ENCODE peak calls at places on chromosomes 3 and 15, in five cellular contexts. One of them, this sample, is unnamed.

GRCh38 chr3:45819543-45819942 is 22.4 kb downstream of the LZTFL1 start:
- DNase-seq in thyroid gland: no peak
- DNase-seq in Karpas-422: no peak
- DNase-seq in PC-3: peak; percentile 59
- DNase-seq in heart left ventricle: no peak
- DNase-seq in this sample: no peak

GRCh38 chr3:134373278-134373941 is 837 bp downstream of the AMOTL2 start:
- DNase-seq in thyroid gland: peak; percentile 93
- DNase-seq in Karpas-422: no peak
- DNase-seq in PC-3: peak; percentile 82
- DNase-seq in heart left ventricle: peak; percentile 92
- DNase-seq in this sample: peak; percentile 78

GRCh38 chr3:141321109-141321497 is 47.2 kb upstream of the ZBTB38 start:
- DNase-seq in thyroid gland: no peak
- DNase-seq in Karpas-422: no peak
- DNase-seq in PC-3: peak; percentile 16
- DNase-seq in heart left ventricle: no peak
- DNase-seq in this sample: no peak

GRCh38 chr3:178325330-178325729 is 210.9 kb upstream of the KCNMB2 start:
- DNase-seq in thyroid gland: no peak
- DNase-seq in Karpas-422: no peak
- DNase-seq in PC-3: peak; percentile 61
- DNase-seq in heart left ventricle: no peak
- DNase-seq in this sample: no peak

GRCh38 chr3:196988241-196989029 is 19.8 kb upstream of the PIGZ start:
- DNase-seq in thyroid gland: no peak
- DNase-seq in Karpas-422: peak; percentile 82
- DNase-seq in PC-3: no peak
- DNase-seq in heart left ventricle: peak; percentile 22
- DNase-seq in this sample: no peak

GRCh38 chr3:12822725-12823373 is 18.5 kb downstream of the RPL32 start:
- DNase-seq in thyroid gland: no peak
- DNase-seq in Karpas-422: peak; percentile 75
- DNase-seq in PC-3: peak; percentile 73
- DNase-seq in heart left ventricle: no peak
- DNase-seq in this sample: no peak

GRCh38 chr3:51706021-51706485 is 815 bp upstream of the GRM2 start:
- DNase-seq in thyroid gland: no peak
- DNase-seq in Karpas-422: no peak
- DNase-seq in PC-3: no peak
- DNase-seq in heart left ventricle: peak; percentile 13
- DNase-seq in this sample: no peak

GRCh38 chr3:127396473-127396872 is 108.6 kb upstream of the PRR20G start:
- DNase-seq in thyroid gland: no peak
- DNase-seq in Karpas-422: no peak
- DNase-seq in PC-3: no peak
- DNase-seq in heart left ventricle: no peak
- DNase-seq in this sample: no peak

GRCh38 chr3:4290272-4290893 is 12.8 kb upstream of the SETMAR start:
- DNase-seq in thyroid gland: peak; percentile 31
- DNase-seq in Karpas-422: peak; percentile 78
- DNase-seq in PC-3: peak; percentile 74
- DNase-seq in heart left ventricle: no peak
- DNase-seq in this sample: no peak

GRCh38 chr15:81880833-81881232 is 165.0 kb downstream of the MEX3B start:
- DNase-seq in thyroid gland: no peak
- DNase-seq in Karpas-422: no peak
- DNase-seq in PC-3: no peak
- DNase-seq in heart left ventricle: no peak
- DNase-seq in this sample: no peak

GRCh38 chr15:91007266-91007665 is 12.9 kb upstream of the PRC1 start:
- DNase-seq in thyroid gland: no peak
- DNase-seq in Karpas-422: no peak
- DNase-seq in PC-3: no peak
- DNase-seq in heart left ventricle: no peak
- DNase-seq in this sample: no peak

GRCh38 chr3:27194494-27194893 is 174.7 kb downstream of the NEK10 start:
- DNase-seq in thyroid gland: no peak
- DNase-seq in Karpas-422: no peak
- DNase-seq in PC-3: no peak
- DNase-seq in heart left ventricle: no peak
- DNase-seq in this sample: no peak

GRCh38 chr3:8523041-8523440 is 21.4 kb downstream of the LMCD1 start:
- DNase-seq in thyroid gland: no peak
- DNase-seq in Karpas-422: no peak
- DNase-seq in PC-3: no peak
- DNase-seq in heart left ventricle: no peak
- DNase-seq in this sample: no peak

GRCh38 chr15:66603301-66604179 is 37.7 kb upstream of the LCTL start:
- DNase-seq in thyroid gland: peak; percentile 62
- DNase-seq in Karpas-422: peak; percentile 87
- DNase-seq in PC-3: peak; percentile 63
- DNase-seq in heart left ventricle: peak; percentile 65
- DNase-seq in this sample: peak; percentile 94

GRCh38 chr3:98329392-98330124 is 24.1 kb upstream of the OR5K4 start:
- DNase-seq in thyroid gland: peak; percentile 46
- DNase-seq in Karpas-422: peak; percentile 75
- DNase-seq in PC-3: peak; percentile 73
- DNase-seq in heart left ventricle: peak; percentile 21
- DNase-seq in this sample: no peak

GRCh38 chr15:66617137-66618090 is 51.6 kb upstream of the LCTL start:
- DNase-seq in thyroid gland: peak; percentile 42
- DNase-seq in Karpas-422: no peak
- DNase-seq in PC-3: peak; percentile 69
- DNase-seq in heart left ventricle: peak; percentile 79
- DNase-seq in this sample: peak; percentile 93

GRCh38 chr15:96362001-96362758 is 31.7 kb downstream of the NR2F2 start:
- DNase-seq in thyroid gland: no peak
- DNase-seq in Karpas-422: no peak
- DNase-seq in PC-3: no peak
- DNase-seq in heart left ventricle: no peak
- DNase-seq in this sample: no peak
- H3K4me3 ChIP-seq in thyroid gland: no peak overlapping the region
- H3K4me3 ChIP-seq in Karpas-422: no peak overlapping the region
- H3K4me3 ChIP-seq in PC-3: no peak overlapping the region
- H3K4me3 ChIP-seq in heart left ventricle: no peak overlapping the region
- H3K4me3 ChIP-seq in this sample: no peak overlapping the region

GRCh38 chr15:69357773-69358765 is 56.1 kb upstream of the KIF23 start:
- DNase-seq in thyroid gland: peak; percentile 44
- DNase-seq in Karpas-422: no peak
- DNase-seq in PC-3: no peak
- DNase-seq in heart left ventricle: no peak
- DNase-seq in this sample: no peak

GRCh38 chr15:69358850-69359249 is 55.3 kb upstream of the KIF23 start:
- DNase-seq in thyroid gland: no peak
- DNase-seq in Karpas-422: no peak
- DNase-seq in PC-3: no peak
- DNase-seq in heart left ventricle: no peak
- DNase-seq in this sample: no peak

GRCh38 chr15:69359724-69360123 is 54.4 kb upstream of the KIF23 start:
- DNase-seq in thyroid gland: peak; percentile 5
- DNase-seq in Karpas-422: no peak
- DNase-seq in PC-3: no peak
- DNase-seq in heart left ventricle: no peak
- DNase-seq in this sample: no peak
- H3K4me3 ChIP-seq in thyroid gland: no peak overlapping the region
- H3K4me3 ChIP-seq in Karpas-422: no peak overlapping the region
- H3K4me3 ChIP-seq in PC-3: no peak overlapping the region
- H3K4me3 ChIP-seq in heart left ventricle: no peak overlapping the region
- H3K4me3 ChIP-seq in this sample: no peak overlapping the region

DNA sequence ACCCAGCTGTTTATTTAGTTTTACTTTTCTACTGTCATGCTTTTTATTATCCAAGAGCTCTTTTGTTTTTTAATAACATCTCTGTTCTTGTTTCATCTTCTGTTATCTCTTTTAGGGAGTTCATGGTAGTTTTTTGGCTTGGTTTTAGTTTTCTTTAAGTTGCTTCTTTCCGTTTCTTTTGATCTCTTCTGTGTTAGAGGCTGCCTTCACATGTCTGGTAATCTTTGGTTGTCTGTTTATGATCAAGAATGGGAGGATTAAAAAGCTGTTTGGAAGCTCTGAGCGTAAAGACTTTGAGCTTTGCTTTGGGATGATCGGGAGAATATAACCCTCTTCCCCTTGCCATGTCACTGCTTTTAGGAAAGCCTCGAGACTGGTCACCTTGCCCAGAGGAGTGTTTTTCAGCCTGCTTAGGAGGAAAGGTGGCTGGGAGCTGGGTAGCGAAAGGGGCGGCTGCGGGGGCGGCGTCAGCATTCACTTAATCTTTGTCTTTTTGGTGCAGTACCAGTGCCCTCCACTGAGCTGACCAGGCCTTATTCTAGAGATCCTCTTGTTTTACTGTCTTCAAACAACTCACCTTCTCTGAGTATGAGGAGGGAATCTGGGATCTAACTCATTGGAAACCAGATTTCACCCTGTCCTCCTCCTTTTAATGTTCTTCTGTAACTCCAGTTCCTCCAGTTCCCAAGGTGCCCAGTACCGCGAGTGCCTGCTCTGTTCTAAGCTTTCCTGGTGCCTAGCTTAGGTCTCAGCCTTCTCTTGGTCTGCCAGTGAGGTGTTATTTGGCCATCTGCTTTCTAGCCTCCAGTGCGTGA is 15.5 kb downstream of the TATDN2 start:
- DNase-seq in thyroid gland: peak; percentile 46
- DNase-seq in Karpas-422: peak; percentile 62
- DNase-seq in PC-3: peak; percentile 56
- DNase-seq in heart left ventricle: no peak
- DNase-seq in this sample: no peak
- H3K4me3 ChIP-seq in thyroid gland: no peak overlapping the region
- H3K4me3 ChIP-seq in Karpas-422: no peak overlapping the region
- H3K4me3 ChIP-seq in PC-3: no peak overlapping the region
- H3K4me3 ChIP-seq in heart left ventricle: no peak overlapping the region
- H3K4me3 ChIP-seq in this sample: no peak overlapping the region

GRCh38 chr3:22617372-22617771 is 585.8 kb upstream of the UBE2E2 start:
- DNase-seq in thyroid gland: no peak
- DNase-seq in Karpas-422: no peak
- DNase-seq in PC-3: no peak
- DNase-seq in heart left ventricle: no peak
- DNase-seq in this sample: no peak
- H3K4me3 ChIP-seq in thyroid gland: no peak overlapping the region
- H3K4me3 ChIP-seq in Karpas-422: no peak overlapping the region
- H3K4me3 ChIP-seq in PC-3: no peak overlapping the region
- H3K4me3 ChIP-seq in heart left ventricle: no peak overlapping the region
- H3K4me3 ChIP-seq in this sample: no peak overlapping the region

GRCh38 chr15:40279437-40280141 is 3.3 kb downstream of the ANKRD63 start:
- DNase-seq in thyroid gland: peak; percentile 68
- DNase-seq in Karpas-422: peak; percentile 83
- DNase-seq in PC-3: peak; percentile 72
- DNase-seq in heart left ventricle: peak; percentile 79
- DNase-seq in this sample: peak; percentile 72
- H3K4me3 ChIP-seq in thyroid gland: no peak overlapping the region
- H3K4me3 ChIP-seq in Karpas-422: no peak overlapping the region
- H3K4me3 ChIP-seq in PC-3: no peak overlapping the region
- H3K4me3 ChIP-seq in heart left ventricle: no peak overlapping the region
- H3K4me3 ChIP-seq in this sample: no peak overlapping the region

GRCh38 chr15:76335129-76335850 is 1.3 kb upstream of the ISL2 start:
- DNase-seq in thyroid gland: no peak
- DNase-seq in Karpas-422: no peak
- DNase-seq in PC-3: no peak
- DNase-seq in heart left ventricle: no peak
- DNase-seq in this sample: peak; percentile 79

GRCh38 chr15:76337047-76337738 is 620 bp downstream of the ISL2 start:
- DNase-seq in thyroid gland: no peak
- DNase-seq in Karpas-422: peak; percentile 80
- DNase-seq in PC-3: peak; percentile 53
- DNase-seq in heart left ventricle: no peak
- DNase-seq in this sample: no peak

GRCh38 chr15:76335851-76336253 is 721 bp upstream of the ISL2 start:
- DNase-seq in thyroid gland: no peak
- DNase-seq in Karpas-422: peak; percentile 73
- DNase-seq in PC-3: peak; percentile 4
- DNase-seq in heart left ventricle: no peak
- DNase-seq in this sample: no peak

GRCh38 chr15:76337739-76338554 is 1.4 kb downstream of the ISL2 start:
- DNase-seq in thyroid gland: no peak
- DNase-seq in Karpas-422: peak; percentile 68
- DNase-seq in PC-3: no peak
- DNase-seq in heart left ventricle: no peak
- DNase-seq in this sample: no peak

DNA sequence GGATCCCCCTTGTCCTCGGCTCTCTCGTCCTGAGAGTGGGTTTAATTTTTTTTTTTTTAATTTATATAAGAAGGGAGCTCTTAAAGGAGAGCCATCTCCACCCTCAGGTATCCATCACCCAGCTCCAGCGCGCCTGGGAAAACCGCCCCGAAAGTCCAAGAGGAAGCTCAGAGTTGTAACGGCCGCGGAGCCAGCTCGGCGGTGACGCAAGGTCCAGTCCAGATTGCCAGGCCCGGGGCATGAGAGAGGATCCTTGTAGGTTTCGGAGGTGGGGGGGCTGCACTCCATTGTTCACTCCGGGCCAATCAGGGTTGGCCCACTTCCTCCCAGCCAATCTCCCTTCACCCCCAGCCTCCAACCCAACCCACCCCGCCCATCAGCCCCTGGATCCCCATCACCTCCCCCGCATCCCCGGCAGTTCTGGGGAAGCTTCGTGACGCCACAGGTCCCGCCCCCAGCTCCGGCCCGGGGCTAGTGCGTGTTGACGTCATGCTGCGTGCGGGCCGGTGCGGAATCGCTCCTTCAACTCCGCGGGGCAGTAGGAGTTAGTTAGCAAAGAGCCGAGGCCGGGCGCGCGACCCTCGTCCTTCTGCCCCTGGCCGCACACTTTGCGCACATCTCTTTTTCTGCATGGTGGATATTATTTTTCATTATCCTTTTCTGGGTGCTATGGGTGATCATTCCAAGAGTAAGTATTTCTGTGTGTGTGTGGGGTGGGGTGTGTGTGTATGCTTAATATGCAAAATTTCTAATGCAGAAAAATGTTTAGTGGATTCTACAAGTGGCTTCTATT is at the start of gene ISL2:
- DNase-seq in thyroid gland: no peak
- DNase-seq in Karpas-422: peak; percentile 99
- DNase-seq in PC-3: peak; percentile 92
- DNase-seq in heart left ventricle: no peak
- DNase-seq in this sample: peak; percentile 77
- H3K4me3 ChIP-seq in thyroid gland: no peak within 1 kb of the TSS
- H3K4me3 ChIP-seq in Karpas-422: peak within 1 kb of the TSS; percentile 91
- H3K4me3 ChIP-seq in PC-3: peak within 1 kb of the TSS; percentile 75
- H3K4me3 ChIP-seq in heart left ventricle: peak within 1 kb of the TSS; percentile 2
- H3K4me3 ChIP-seq in this sample: peak within 1 kb of the TSS; percentile 39